ENCODE peak calls at places on chromosomes 16 and 17, in eight cellular contexts. One of them, this sample, is unnamed.

GRCh38 chr17:35171834-35172233 is 22.4 kb downstream of the SLC35G3 start:
- DNase-seq in right lobe of liver: no peak
- DNase-seq in mucosa of descending colon: no peak
- DNase-seq in SW 1271: no peak
- DNase-seq in NCI-H2029 treated with DMSO at 0.1 percent for 48 hours: no peak
- DNase-seq in neural crest cell: no peak
- DNase-seq in stimulated activated CD8-positive, alpha-beta memory T cell treated with anti-CD3 and anti-CD28 coated beads, Interleukin-2, amount 100 ng/mL, for 1 hour: no peak
- DNase-seq in Daoy: peak; percentile 22
- DNase-seq in this sample: no peak

GRCh38 chr17:352421-353212 is at the start of gene RPH3AL:
- DNase-seq in right lobe of liver: peak; percentile 84
- DNase-seq in stimulated activated CD8-positive, alpha-beta memory T cell treated with anti-CD3 and anti-CD28 coated beads, Interleukin-2, amount 100 ng/mL, for 1 hour: no peak
- DNase-seq in NCI-H2029 treated with DMSO at 0.1 percent for 48 hours: no peak
- DNase-seq in Daoy: peak; percentile 87
- DNase-seq in mucosa of descending colon: peak; percentile 86
- DNase-seq in SW 1271: no peak
- DNase-seq in neural crest cell: no peak
- DNase-seq in this sample: no peak

GRCh38 chr16:30660424-30661251 is 2.4 kb downstream of the FBRS start:
- DNase-seq in stimulated activated CD8-positive, alpha-beta memory T cell treated with anti-CD3 and anti-CD28 coated beads, Interleukin-2, amount 100 ng/mL, for 1 hour: peak; percentile 53
- DNase-seq in neural crest cell: no peak
- DNase-seq in Daoy: peak; percentile 50
- DNase-seq in SW 1271: no peak
- DNase-seq in mucosa of descending colon: peak; percentile 88
- DNase-seq in NCI-H2029 treated with DMSO at 0.1 percent for 48 hours: no peak
- DNase-seq in right lobe of liver: no peak
- DNase-seq in this sample: no peak

GRCh38 chr16:57578521-57579360 is 36.3 kb downstream of the ADGRG5 start:
- DNase-seq in right lobe of liver: no peak
- DNase-seq in SW 1271: no peak
- DNase-seq in stimulated activated CD8-positive, alpha-beta memory T cell treated with anti-CD3 and anti-CD28 coated beads, Interleukin-2, amount 100 ng/mL, for 1 hour: no peak
- DNase-seq in NCI-H2029 treated with DMSO at 0.1 percent for 48 hours: no peak
- DNase-seq in Daoy: no peak
- DNase-seq in neural crest cell: no peak
- DNase-seq in mucosa of descending colon: no peak
- DNase-seq in this sample: no peak

GRCh38 chr17:40415390-40415789 is 2.3 kb downstream of the TOP2A start:
- DNase-seq in SW 1271: peak; percentile 50
- DNase-seq in mucosa of descending colon: no peak
- DNase-seq in Daoy: no peak
- DNase-seq in NCI-H2029 treated with DMSO at 0.1 percent for 48 hours: peak; percentile 5
- DNase-seq in right lobe of liver: no peak
- DNase-seq in stimulated activated CD8-positive, alpha-beta memory T cell treated with anti-CD3 and anti-CD28 coated beads, Interleukin-2, amount 100 ng/mL, for 1 hour: no peak
- DNase-seq in neural crest cell: no peak
- DNase-seq in this sample: no peak

GRCh38 chr16:14041164-14041563 is 30.0 kb upstream of the MRTFB start:
- DNase-seq in neural crest cell: no peak
- DNase-seq in mucosa of descending colon: no peak
- DNase-seq in SW 1271: no peak
- DNase-seq in right lobe of liver: no peak
- DNase-seq in NCI-H2029 treated with DMSO at 0.1 percent for 48 hours: no peak
- DNase-seq in Daoy: no peak
- DNase-seq in stimulated activated CD8-positive, alpha-beta memory T cell treated with anti-CD3 and anti-CD28 coated beads, Interleukin-2, amount 100 ng/mL, for 1 hour: no peak
- DNase-seq in this sample: no peak

GRCh38 chr16:67013238-67013822 is 15.6 kb upstream of the CBFB start:
- DNase-seq in Daoy: no peak
- DNase-seq in NCI-H2029 treated with DMSO at 0.1 percent for 48 hours: no peak
- DNase-seq in neural crest cell: no peak
- DNase-seq in SW 1271: no peak
- DNase-seq in mucosa of descending colon: no peak
- DNase-seq in right lobe of liver: no peak
- DNase-seq in stimulated activated CD8-positive, alpha-beta memory T cell treated with anti-CD3 and anti-CD28 coated beads, Interleukin-2, amount 100 ng/mL, for 1 hour: no peak
- DNase-seq in this sample: no peak

GRCh38 chr16:66935319-66936011 is at the start of gene CES2:
- DNase-seq in SW 1271: no peak
- DNase-seq in mucosa of descending colon: peak; percentile 91
- DNase-seq in NCI-H2029 treated with DMSO at 0.1 percent for 48 hours: no peak
- DNase-seq in Daoy: peak; percentile 41
- DNase-seq in neural crest cell: no peak
- DNase-seq in right lobe of liver: peak; percentile 90
- DNase-seq in stimulated activated CD8-positive, alpha-beta memory T cell treated with anti-CD3 and anti-CD28 coated beads, Interleukin-2, amount 100 ng/mL, for 1 hour: no peak
- DNase-seq in this sample: peak; percentile 81

GRCh38 chr16:59210955-59211541 is 476.9 kb upstream of the GOT2 start:
- DNase-seq in SW 1271: no peak
- DNase-seq in mucosa of descending colon: no peak
- DNase-seq in NCI-H2029 treated with DMSO at 0.1 percent for 48 hours: no peak
- DNase-seq in neural crest cell: peak; percentile 12
- DNase-seq in stimulated activated CD8-positive, alpha-beta memory T cell treated with anti-CD3 and anti-CD28 coated beads, Interleukin-2, amount 100 ng/mL, for 1 hour: no peak
- DNase-seq in right lobe of liver: no peak
- DNase-seq in Daoy: no peak
- DNase-seq in this sample: peak; percentile 69

GRCh38 chr17:80793851-80794267 is 197.8 kb upstream of the CHMP6 start:
- DNase-seq in neural crest cell: no peak
- DNase-seq in mucosa of descending colon: no peak
- DNase-seq in right lobe of liver: no peak
- DNase-seq in stimulated activated CD8-positive, alpha-beta memory T cell treated with anti-CD3 and anti-CD28 coated beads, Interleukin-2, amount 100 ng/mL, for 1 hour: no peak
- DNase-seq in SW 1271: no peak
- DNase-seq in NCI-H2029 treated with DMSO at 0.1 percent for 48 hours: no peak
- DNase-seq in Daoy: no peak
- DNase-seq in this sample: no peak

GRCh38 chr16:55284718-55285099 is 39.3 kb upstream of the IRX6 start:
- DNase-seq in SW 1271: no peak
- DNase-seq in stimulated activated CD8-positive, alpha-beta memory T cell treated with anti-CD3 and anti-CD28 coated beads, Interleukin-2, amount 100 ng/mL, for 1 hour: no peak
- DNase-seq in Daoy: no peak
- DNase-seq in mucosa of descending colon: no peak
- DNase-seq in right lobe of liver: no peak
- DNase-seq in NCI-H2029 treated with DMSO at 0.1 percent for 48 hours: no peak
- DNase-seq in neural crest cell: no peak
- DNase-seq in this sample: no peak

GRCh38 chr16:69443809-69444611 is 19.6 kb downstream of the CYB5B start:
- DNase-seq in Daoy: peak; percentile 7
- DNase-seq in neural crest cell: no peak
- DNase-seq in SW 1271: no peak
- DNase-seq in mucosa of descending colon: peak; percentile 44
- DNase-seq in NCI-H2029 treated with DMSO at 0.1 percent for 48 hours: no peak
- DNase-seq in stimulated activated CD8-positive, alpha-beta memory T cell treated with anti-CD3 and anti-CD28 coated beads, Interleukin-2, amount 100 ng/mL, for 1 hour: no peak
- DNase-seq in right lobe of liver: no peak
- DNase-seq in this sample: no peak

GRCh38 chr17:2547176-2547575 is 35.5 kb upstream of the METTL16 start:
- DNase-seq in Daoy: peak; percentile 26
- DNase-seq in neural crest cell: no peak
- DNase-seq in SW 1271: no peak
- DNase-seq in stimulated activated CD8-positive, alpha-beta memory T cell treated with anti-CD3 and anti-CD28 coated beads, Interleukin-2, amount 100 ng/mL, for 1 hour: no peak
- DNase-seq in NCI-H2029 treated with DMSO at 0.1 percent for 48 hours: no peak
- DNase-seq in right lobe of liver: no peak
- DNase-seq in mucosa of descending colon: no peak
- DNase-seq in this sample: no peak

GRCh38 chr17:79627184-79627765 is 16.4 kb upstream of the RBFOX3 start:
- DNase-seq in Daoy: no peak
- DNase-seq in neural crest cell: no peak
- DNase-seq in right lobe of liver: peak; percentile 7
- DNase-seq in SW 1271: no peak
- DNase-seq in NCI-H2029 treated with DMSO at 0.1 percent for 48 hours: no peak
- DNase-seq in mucosa of descending colon: no peak
- DNase-seq in stimulated activated CD8-positive, alpha-beta memory T cell treated with anti-CD3 and anti-CD28 coated beads, Interleukin-2, amount 100 ng/mL, for 1 hour: no peak
- DNase-seq in this sample: no peak